ENCODE peak calls at places on chromosomes 1 and 21, in seven cellular contexts. V is endothelial cell; O is colonic mucosa; N is NCI-H1930; X is nephron progenitor cell; Z is astrocyte of the spinal cord; S is activated T-helper 9 cell treated with anti-CD3 and anti-CD28 coated beads, Interleukin-2, amount 50 U/mL, for 16 hours. W is an unnamed sample.

GRCh38 chr1:22262583-22262982 is 119.7 kb upstream of the WNT4 start:
- DNase-seq in S (no peak), N (no peak), X (peak; percentile 63), O (peak; percentile 85), Z (no peak), V (peak; percentile 38), W (no peak)

GRCh38 chr1:94081566-94082344 is 39.2 kb downstream of the ABCA4 start:
- DNase-seq in Z (peak; percentile 77), O (no peak), N (no peak), X (no peak), V (no peak), S (no peak), W (no peak)

GRCh38 chr1:220274122-220274855 is 2.0 kb upstream of the RAB3GAP2 start:
- DNase-seq in V (no peak), S (no peak), X (no peak), Z (peak; percentile 28), O (no peak), N (no peak), W (no peak)

GRCh38 chr1:45014403-45015028 is 2.5 kb downstream of the UROD start:
- DNase-seq in V (peak; percentile 84), S (peak; percentile 65), X (peak; percentile 85), Z (peak; percentile 85), N (peak; percentile 37), O (peak; percentile 81), W (peak; percentile 78)

GRCh38 chr1:6349254-6349943 is 44.2 kb downstream of the ACOT7 start:
- DNase-seq in Z (no peak), V (no peak), O (no peak), N (no peak), S (no peak), X (no peak), W (no peak)

GRCh38 chr1:118049981-118050380 is 120.4 kb downstream of the WDR3 start:
- DNase-seq in V (no peak), N (no peak), O (no peak), X (no peak), S (no peak), Z (no peak), W (no peak)

GRCh38 chr1:19484338-19484792 is 974 bp downstream of the CAPZB start:
- DNase-seq in N (no peak), S (no peak), O (no peak), V (peak; percentile 23), Z (no peak), X (peak; percentile 45), W (peak; percentile 37)

GRCh38 chr1:52955129-52955970 is 28.3 kb downstream of the SCP2 start:
- DNase-seq in Z (peak; percentile 89), X (no peak), N (no peak), O (peak; percentile 28), V (no peak), S (no peak), W (no peak)

GRCh38 chr21:25887166-25887565 is 152.4 kb downstream of the GABPA start:
- DNase-seq in S (no peak), X (no peak), O (peak; percentile 68), V (no peak), N (no peak), Z (no peak), W (peak; percentile 37)

GRCh38 chr1:15941044-15941840 is 34.7 kb downstream of the ZBTB17 start:
- DNase-seq in N (no peak), S (no peak), Z (no peak), O (no peak), X (no peak), V (no peak), W (no peak)

GRCh38 chr1:235083589-235084323 is 44.9 kb downstream of the TOMM20 start:
- DNase-seq in V (peak; percentile 72), O (peak; percentile 87), X (peak; percentile 75), N (peak; percentile 33), S (peak; percentile 46), Z (peak; percentile 96), W (peak; percentile 71)

GRCh38 chr1:62725981-62726588 is 37.9 kb upstream of the DOCK7 start:
- DNase-seq in O (no peak), V (no peak), X (no peak), N (no peak), S (no peak), Z (peak; percentile 2), W (no peak)

GRCh38 chr1:161173711-161174110 is 3.6 kb downstream of the B4GALT3 start:
- DNase-seq in O (no peak), N (no peak), V (no peak), S (no peak), Z (no peak), X (no peak), W (no peak)

GRCh38 chr1:159869173-159869572 is 6.7 kb upstream of the VSIG8 start:
- DNase-seq in V (no peak), X (no peak), O (no peak), S (no peak), N (no peak), Z (peak; percentile 82), W (no peak)

GRCh38 chr1:211951856-211952255 is 83.5 kb downstream of the INTS7 start:
- DNase-seq in X (no peak), V (no peak), Z (peak; percentile 54), N (no peak), O (no peak), S (no peak), W (peak; percentile 35)

GRCh38 chr21:46517361-46517760 is 58.7 kb downstream of the DIP2A start:
- DNase-seq in X (no peak), V (no peak), S (no peak), N (no peak), O (no peak), Z (no peak), W (no peak)

GRCh38 chr21:24955275-24955961 is 651.9 kb downstream of the MRPL39 start:
- DNase-seq in O (no peak), S (no peak), Z (no peak), V (no peak), N (no peak), X (no peak), W (no peak)

GRCh38 chr1:234934611-234935033 is 194.0 kb downstream of the TOMM20 start:
- DNase-seq in Z (peak; percentile 79), O (peak; percentile 15), N (no peak), X (no peak), S (no peak), V (no peak), W (no peak)

GRCh38 chr1:192225266-192225665 is 67.0 kb downstream of the RGS18 start:
- DNase-seq in Z (peak; percentile 6), N (no peak), S (no peak), O (no peak), V (no peak), X (no peak), W (no peak)

GRCh38 chr1:69638673-69639072 is 71.0 kb downstream of the LRRC7 start:
- DNase-seq in V (no peak), N (no peak), O (no peak), S (no peak), Z (no peak), X (no peak), W (no peak)

GRCh38 chr1:212167098-212167497 is 118.1 kb upstream of the PPP2R5A start:
- DNase-seq in S (no peak), O (no peak), Z (peak; percentile 20), X (no peak), N (no peak), V (no peak), W (no peak)

GRCh38 chr21:35023396-35024070 is 25.6 kb downstream of the RUNX1 start:
- DNase-seq in S (no peak), N (no peak), V (no peak), Z (no peak), X (no peak), O (peak; percentile 58), W (no peak)

GRCh38 chr21:44836666-44837471 is 19.0 kb upstream of the SUMO3 start:
- DNase-seq in Z (no peak), O (no peak), S (no peak), V (no peak), N (no peak), X (no peak), W (no peak)

GRCh38 chr1:67831850-67832513 is 1.3 kb downstream of the GNG12 start:
- DNase-seq in O (peak; percentile 71), V (peak; percentile 55), S (no peak), Z (peak; percentile 78), N (no peak), X (peak; percentile 52), W (peak; percentile 34)

GRCh38 chr1:5408401-5408800 is 583.8 kb downstream of the NPHP4 start:
- DNase-seq in X (no peak), S (no peak), Z (no peak), V (no peak), O (no peak), N (no peak), W (no peak)

GRCh38 chr1:12057382-12057781 is 5.7 kb upstream of the TNFRSF8 start:
- DNase-seq in V (no peak), N (no peak), S (no peak), X (no peak), Z (no peak), O (no peak), W (no peak)

GRCh38 chr1:93061895-93062792 is 16.9 kb upstream of the MTF2 start:
- DNase-seq in V (no peak), N (no peak), O (peak; percentile 42), Z (peak; percentile 24), S (peak; percentile 5), X (no peak), W (peak; percentile 42)

GRCh38 chr1:243378666-243379065 is 122.8 kb downstream of the SDCCAG8 start:
- DNase-seq in O (no peak), V (no peak), Z (no peak), N (no peak), X (no peak), S (no peak), W (no peak)

GRCh38 chr21:45839274-45839673 is 142.3 kb upstream of the COL6A1 start:
- DNase-seq in V (no peak), Z (peak; percentile 47), S (no peak), O (no peak), N (no peak), X (no peak), W (no peak)

GRCh38 chr1:22709891-22710687 is 550 bp upstream of the EPHB2 start:
- DNase-seq in X (peak; percentile 83), Z (peak; percentile 59), S (no peak), O (peak; percentile 79), N (no peak), V (peak; percentile 61), W (peak; percentile 80)

GRCh38 chr1:12591267-12591938 is 26.6 kb downstream of the DHRS3 start:
- DNase-seq in V (no peak), S (no peak), O (no peak), Z (peak; percentile 40), N (no peak), X (no peak), W (no peak)